ENCODE peak calls at places on chromosomes 3 and 15, in nine cellular contexts. One of them, this sample, is unnamed. For H3K4me1, the result is how much of the 10 kb centered on the place peaks cover.

GRCh38 chr3:172608575-172608974 is 85.3 kb upstream of the TNFSF10 start:
- DNase-seq in SK-N-SH: no peak
- DNase-seq in astrocyte: no peak
- DNase-seq in right lobe of liver: no peak
- DNase-seq in endothelial cell of umbilical vein: peak
- DNase-seq in keratinocyte: no peak
- DNase-seq in tibial artery: no peak
- DNase-seq in left lung: no peak
- DNase-seq in uterus: no peak
- DNase-seq in this sample: no peak

GRCh38 chr3:28860307-28860706 is 420.6 kb upstream of the RBMS3 start:
- DNase-seq in SK-N-SH: no peak
- DNase-seq in astrocyte: no peak
- DNase-seq in right lobe of liver: no peak
- DNase-seq in endothelial cell of umbilical vein: no peak
- DNase-seq in keratinocyte: no peak
- DNase-seq in tibial artery: peak
- DNase-seq in left lung: no peak
- DNase-seq in uterus: no peak
- DNase-seq in this sample: no peak

GRCh38 chr3:172272699-172273098 is 175.6 kb downstream of the GHSR start:
- DNase-seq in SK-N-SH: no peak
- DNase-seq in astrocyte: peak
- DNase-seq in right lobe of liver: no peak
- DNase-seq in endothelial cell of umbilical vein: no peak
- DNase-seq in keratinocyte: no peak
- DNase-seq in tibial artery: no peak
- DNase-seq in left lung: no peak
- DNase-seq in uterus: no peak
- DNase-seq in this sample: no peak

GRCh38 chr3:108106031-108106430 is 15.2 kb upstream of the CD47 start:
- DNase-seq in SK-N-SH: no peak
- DNase-seq in astrocyte: peak
- DNase-seq in right lobe of liver: no peak
- DNase-seq in endothelial cell of umbilical vein: no peak
- DNase-seq in keratinocyte: no peak
- DNase-seq in tibial artery: no peak
- DNase-seq in left lung: no peak
- DNase-seq in uterus: no peak
- DNase-seq in this sample: no peak

GRCh38 chr3:114809668-114810413 is 337.2 kb downstream of the ZBTB20 start:
- DNase-seq in SK-N-SH: no peak
- DNase-seq in astrocyte: peak
- DNase-seq in right lobe of liver: peak
- DNase-seq in endothelial cell of umbilical vein: no peak
- DNase-seq in keratinocyte: no peak
- DNase-seq in tibial artery: no peak
- DNase-seq in left lung: no peak
- DNase-seq in uterus: no peak
- DNase-seq in this sample: no peak

GRCh38 chr3:188253123-188253793 is 99.3 kb downstream of the LPP start:
- DNase-seq in SK-N-SH: no peak
- DNase-seq in astrocyte: no peak
- DNase-seq in right lobe of liver: no peak
- DNase-seq in endothelial cell of umbilical vein: no peak
- DNase-seq in keratinocyte: no peak
- DNase-seq in tibial artery: no peak
- DNase-seq in left lung: no peak
- DNase-seq in uterus: no peak
- DNase-seq in this sample: no peak

GRCh38 chr3:190491533-190492054 is 22.3 kb upstream of the IL1RAP start:
- DNase-seq in SK-N-SH: no peak
- DNase-seq in astrocyte: peak
- DNase-seq in right lobe of liver: no peak
- DNase-seq in endothelial cell of umbilical vein: no peak
- DNase-seq in keratinocyte: no peak
- DNase-seq in tibial artery: no peak
- DNase-seq in left lung: no peak
- DNase-seq in uterus: no peak
- DNase-seq in this sample: no peak

GRCh38 chr15:62503451-62503850 is 338.4 kb upstream of the C2CD4B start:
- DNase-seq in SK-N-SH: no peak
- DNase-seq in astrocyte: no peak
- DNase-seq in right lobe of liver: no peak
- DNase-seq in endothelial cell of umbilical vein: peak
- DNase-seq in keratinocyte: no peak
- DNase-seq in tibial artery: no peak
- DNase-seq in left lung: no peak
- DNase-seq in uterus: no peak
- DNase-seq in this sample: peak

GRCh38 chr15:101635944-101636727 is 16.0 kb downstream of the TM2D3 start:
- DNase-seq in SK-N-SH: no peak
- DNase-seq in astrocyte: no peak
- DNase-seq in right lobe of liver: no peak
- DNase-seq in endothelial cell of umbilical vein: no peak
- DNase-seq in keratinocyte: no peak
- DNase-seq in tibial artery: no peak
- DNase-seq in left lung: no peak
- DNase-seq in uterus: no peak
- DNase-seq in this sample: no peak

GRCh38 chr3:124520970-124521369 is 209.3 kb upstream of the UMPS start:
- DNase-seq in SK-N-SH: no peak
- DNase-seq in astrocyte: no peak
- DNase-seq in right lobe of liver: no peak
- DNase-seq in endothelial cell of umbilical vein: no peak
- DNase-seq in keratinocyte: no peak
- DNase-seq in tibial artery: no peak
- DNase-seq in left lung: peak
- DNase-seq in uterus: no peak
- DNase-seq in this sample: no peak

GRCh38 chr3:32743934-32744333 is 58.9 kb downstream of the CNOT10 start:
- DNase-seq in SK-N-SH: no peak
- DNase-seq in astrocyte: no peak
- DNase-seq in right lobe of liver: no peak
- DNase-seq in endothelial cell of umbilical vein: no peak
- DNase-seq in keratinocyte: no peak
- DNase-seq in tibial artery: no peak
- DNase-seq in left lung: no peak
- DNase-seq in uterus: no peak
- DNase-seq in this sample: no peak

GRCh38 chr15:52491460-52491859 is 37.2 kb downstream of the MYO5A start:
- DNase-seq in SK-N-SH: no peak
- DNase-seq in astrocyte: no peak
- DNase-seq in right lobe of liver: no peak
- DNase-seq in endothelial cell of umbilical vein: peak
- DNase-seq in keratinocyte: no peak
- DNase-seq in tibial artery: no peak
- DNase-seq in left lung: no peak
- DNase-seq in uterus: no peak
- DNase-seq in this sample: no peak

GRCh38 chr3:126056681-126057546 is 27.0 kb downstream of the SLC41A3 start:
- DNase-seq in SK-N-SH: peak
- DNase-seq in astrocyte: peak
- DNase-seq in right lobe of liver: no peak
- DNase-seq in endothelial cell of umbilical vein: peak
- DNase-seq in keratinocyte: no peak
- DNase-seq in tibial artery: no peak
- DNase-seq in left lung: no peak
- DNase-seq in uterus: no peak
- DNase-seq in this sample: no peak

DNA sequence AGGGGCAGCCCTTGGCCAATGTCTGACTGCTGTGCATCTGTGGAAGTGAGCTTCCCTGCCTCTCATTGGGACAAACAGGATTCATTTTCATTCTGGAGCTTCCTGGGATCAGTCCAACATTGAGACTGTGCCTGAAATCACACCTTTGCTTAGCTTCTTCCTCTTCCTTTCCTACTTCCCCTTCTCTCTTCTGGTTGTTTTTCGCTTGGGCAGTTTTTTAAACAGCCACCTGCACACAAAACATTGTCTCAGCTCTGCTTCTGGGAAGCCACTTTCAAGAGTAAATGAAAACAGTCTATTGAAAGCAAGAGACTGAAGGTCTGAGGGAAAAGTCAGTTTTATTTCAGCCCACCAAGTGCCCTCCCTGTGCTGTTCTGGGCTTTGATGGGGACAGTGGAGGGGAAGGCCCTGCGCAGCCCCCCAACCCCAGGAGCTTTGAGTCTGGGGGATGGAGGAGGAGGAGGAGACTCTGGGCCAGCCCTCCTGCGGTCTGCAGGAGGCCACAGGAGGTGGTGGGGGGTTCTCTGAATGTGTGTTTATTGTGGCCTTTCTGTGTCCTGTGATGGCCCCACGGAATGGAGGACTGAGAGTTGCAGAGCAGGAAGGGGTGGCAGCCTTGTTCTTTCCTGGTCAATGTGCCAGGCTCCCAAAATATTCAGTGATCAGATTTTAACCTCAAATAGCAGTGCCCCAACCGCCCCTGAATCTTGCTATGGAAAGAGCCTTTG is 7.8 kb upstream of the ISLR2 start:
- DNase-seq in SK-N-SH: no peak
- DNase-seq in astrocyte: no peak
- DNase-seq in right lobe of liver: no peak
- DNase-seq in endothelial cell of umbilical vein: no peak
- DNase-seq in keratinocyte: no peak
- DNase-seq in tibial artery: no peak
- DNase-seq in left lung: no peak
- DNase-seq in uterus: no peak
- DNase-seq in this sample: no peak
- H3K4me3 ChIP-seq in SK-N-SH: no peak
- H3K4me3 ChIP-seq in astrocyte: no peak
- H3K4me3 ChIP-seq in right lobe of liver: no peak
- H3K4me3 ChIP-seq in endothelial cell of umbilical vein: no peak
- H3K4me3 ChIP-seq in keratinocyte: no peak
- H3K4me3 ChIP-seq in tibial artery: no peak
- H3K4me3 ChIP-seq in left lung: no peak
- H3K4me3 ChIP-seq in uterus: no peak
- H3K4me3 ChIP-seq in this sample: no peak

GRCh38 chr3:14680115-14680514 is 5.2 kb downstream of the C3orf20 start:
- DNase-seq in SK-N-SH: no peak
- DNase-seq in astrocyte: no peak
- DNase-seq in right lobe of liver: no peak
- DNase-seq in endothelial cell of umbilical vein: no peak
- DNase-seq in keratinocyte: no peak
- DNase-seq in tibial artery: no peak
- DNase-seq in left lung: no peak
- DNase-seq in uterus: no peak
- DNase-seq in this sample: no peak

GRCh38 chr3:14684447-14684846 is 9.5 kb downstream of the C3orf20 start:
- DNase-seq in SK-N-SH: no peak
- DNase-seq in astrocyte: no peak
- DNase-seq in right lobe of liver: no peak
- DNase-seq in endothelial cell of umbilical vein: no peak
- DNase-seq in keratinocyte: no peak
- DNase-seq in tibial artery: no peak
- DNase-seq in left lung: no peak
- DNase-seq in uterus: no peak
- DNase-seq in this sample: no peak

GRCh38 chr3:14676881-14677280 is 1.9 kb downstream of the C3orf20 start:
- DNase-seq in SK-N-SH: peak
- DNase-seq in astrocyte: no peak
- DNase-seq in right lobe of liver: no peak
- DNase-seq in endothelial cell of umbilical vein: no peak
- DNase-seq in keratinocyte: no peak
- DNase-seq in tibial artery: no peak
- DNase-seq in left lung: no peak
- DNase-seq in uterus: no peak
- DNase-seq in this sample: no peak

GRCh38 chr3:14678015-14678503 is 3.1 kb downstream of the C3orf20 start:
- DNase-seq in SK-N-SH: no peak
- DNase-seq in astrocyte: no peak
- DNase-seq in right lobe of liver: no peak
- DNase-seq in endothelial cell of umbilical vein: no peak
- DNase-seq in keratinocyte: no peak
- DNase-seq in tibial artery: no peak
- DNase-seq in left lung: no peak
- DNase-seq in uterus: no peak
- DNase-seq in this sample: no peak

GRCh38 chr3:14680716-14681115 is 5.8 kb downstream of the C3orf20 start:
- DNase-seq in SK-N-SH: no peak
- DNase-seq in astrocyte: peak
- DNase-seq in right lobe of liver: peak
- DNase-seq in endothelial cell of umbilical vein: peak
- DNase-seq in keratinocyte: no peak
- DNase-seq in tibial artery: no peak
- DNase-seq in left lung: no peak
- DNase-seq in uterus: no peak
- DNase-seq in this sample: no peak
- H3K4me1 ChIP-seq in SK-N-SH: under half
- H3K4me1 ChIP-seq in astrocyte: under half
- H3K4me1 ChIP-seq in right lobe of liver: under half
- H3K4me1 ChIP-seq in endothelial cell of umbilical vein: under half
- H3K4me1 ChIP-seq in keratinocyte: under half
- H3K4me1 ChIP-seq in tibial artery: under half
- H3K4me1 ChIP-seq in left lung: under half
- H3K4me1 ChIP-seq in uterus: under half
- H3K4me1 ChIP-seq in this sample: under half

DNA sequence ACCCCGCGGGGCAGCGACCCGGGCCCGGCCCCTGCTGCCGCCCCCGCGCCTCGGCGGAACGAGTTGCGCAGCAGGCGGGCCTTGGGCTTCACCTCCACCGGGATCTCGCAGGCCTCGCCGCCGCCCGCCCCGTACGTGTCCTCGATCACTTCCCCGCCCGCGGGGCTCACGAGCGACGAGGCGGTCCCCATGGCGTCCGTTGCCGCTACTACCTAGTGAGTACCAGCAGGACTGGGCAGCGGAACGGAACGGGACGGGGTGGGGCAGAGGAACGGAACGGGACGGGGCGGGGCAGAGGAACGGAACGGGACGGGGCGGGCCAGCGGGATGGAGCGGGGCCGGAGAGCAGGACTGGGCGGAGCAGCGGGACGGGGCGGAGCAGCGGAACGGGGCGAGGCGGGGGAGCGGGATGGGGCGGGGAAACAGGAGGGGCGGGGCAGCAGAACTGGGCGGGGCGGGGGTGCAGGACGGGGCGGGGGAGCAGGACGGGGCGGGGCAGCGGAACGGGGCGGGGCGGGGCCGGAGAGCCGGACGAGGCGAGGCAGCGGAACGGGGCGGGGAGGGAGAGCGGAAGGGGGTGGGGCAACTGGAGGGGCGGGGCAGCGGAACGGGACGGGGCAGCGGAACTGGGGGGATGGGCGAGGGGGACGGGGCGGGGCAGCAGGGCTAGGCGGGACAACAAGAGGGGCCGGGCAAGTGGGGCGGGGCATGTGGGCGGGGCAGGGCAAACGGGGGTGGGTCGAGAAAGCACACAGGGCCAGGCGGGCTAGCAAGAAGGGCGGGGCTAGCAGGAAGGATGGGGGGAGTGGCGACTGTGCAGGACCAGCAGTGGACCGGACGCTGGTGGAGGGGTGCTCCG is at the start of gene NPHP3:
- DNase-seq in SK-N-SH: peak
- DNase-seq in astrocyte: peak
- DNase-seq in right lobe of liver: peak
- DNase-seq in endothelial cell of umbilical vein: peak
- DNase-seq in keratinocyte: peak
- DNase-seq in tibial artery: peak
- DNase-seq in left lung: peak
- DNase-seq in uterus: peak
- DNase-seq in this sample: peak
- TF ChIP-seq CTCF in SK-N-SH: no peak
- TF ChIP-seq CTCF in astrocyte: no peak
- TF ChIP-seq CTCF in right lobe of liver: peak
- TF ChIP-seq CTCF in endothelial cell of umbilical vein: no peak
- TF ChIP-seq CTCF in keratinocyte: no peak
- TF ChIP-seq CTCF in tibial artery: no peak
- TF ChIP-seq CTCF in left lung: no peak
- TF ChIP-seq CTCF in uterus: no peak
- TF ChIP-seq CTCF in this sample: no peak

GRCh38 chr3:50156991-50157493 is 1.9 kb downstream of the SEMA3F start:
- DNase-seq in SK-N-SH: no peak
- DNase-seq in astrocyte: no peak
- DNase-seq in right lobe of liver: no peak
- DNase-seq in endothelial cell of umbilical vein: peak
- DNase-seq in keratinocyte: no peak
- DNase-seq in tibial artery: no peak
- DNase-seq in left lung: no peak
- DNase-seq in uterus: no peak
- DNase-seq in this sample: no peak
- H3K4me3 ChIP-seq in SK-N-SH: peak
- H3K4me3 ChIP-seq in astrocyte: peak
- H3K4me3 ChIP-seq in right lobe of liver: no peak
- H3K4me3 ChIP-seq in endothelial cell of umbilical vein: peak
- H3K4me3 ChIP-seq in keratinocyte: peak
- H3K4me3 ChIP-seq in tibial artery: peak
- H3K4me3 ChIP-seq in left lung: peak
- H3K4me3 ChIP-seq in uterus: peak
- H3K4me3 ChIP-seq in this sample: peak

This sample was measured in thoracic aorta.